ENCODE peak calls at places on chromosomes 16 and 17, in five cellular contexts. J is progenitor cell of endocrine pancreas, E is WTC11, R is tibial nerve, Y is NB4. S is an unnamed sample.

GRCh38 chr17:67245073-67245693 is at the start of gene HELZ:
- DNase-seq in J (peak), E (peak), R (peak), Y (peak), S (peak)

GRCh38 chr17:73757324-73757942 is 113.2 kb upstream of the SDK2 start:
- DNase-seq in J (no peak), E (no peak), R (no peak), Y (no peak), S (peak)

GRCh38 chr16:87412371-87412995 is 20.3 kb downstream of the MAP1LC3B start:
- DNase-seq in J (no peak), E (no peak), R (no peak), Y (no peak), S (no peak)

GRCh38 chr17:72591500-72592241 is 470.9 kb downstream of the SOX9 start:
- DNase-seq in J (peak), E (peak), R (no peak), Y (no peak), S (no peak)

GRCh38 chr17:67076290-67076689 is 31.9 kb downstream of the CACNG1 start:
- DNase-seq in J (no peak), E (no peak), R (no peak), Y (no peak), S (no peak)

GRCh38 chr16:66408181-66409048 is 18.7 kb upstream of the BEAN1 start:
- DNase-seq in J (no peak), E (no peak), R (no peak), Y (peak), S (no peak)

GRCh38 chr16:73813523-73813922 is 483.1 kb upstream of the PSMD7 start:
- DNase-seq in J (no peak), E (no peak), R (no peak), Y (no peak), S (no peak)

GRCh38 chr16:4936181-4936990 is 562 bp downstream of the PPL start:
- DNase-seq in J (peak), E (peak), R (no peak), Y (no peak), S (peak)

GRCh38 chr17:1713878-1714487 is 3.8 kb upstream of the TLCD2 start:
- DNase-seq in J (peak), E (peak), R (no peak), Y (no peak), S (peak)

GRCh38 chr17:2357931-2358434 is 20.7 kb downstream of the SGSM2 start:
- DNase-seq in J (no peak), E (no peak), R (no peak), Y (no peak), S (no peak)

GRCh38 chr16:23435500-23435899 is 17.5 kb downstream of the COG7 start:
- DNase-seq in J (peak), E (peak), R (peak), Y (peak), S (peak)

GRCh38 chr17:49494937-49495841 is at the start of gene NGFR:
- DNase-seq in J (no peak), E (peak), R (no peak), Y (peak), S (peak)

GRCh38 chr17:81512984-81513668 is 527 bp upstream of the ACTG1 start:
- DNase-seq in J (peak), E (peak), R (peak), Y (peak), S (no peak)

GRCh38 chr16:67702130-67702529 is 17.0 kb downstream of the GFOD2 start:
- DNase-seq in J (no peak), E (no peak), R (no peak), Y (no peak), S (no peak)

GRCh38 chr16:59067207-59067606 is 333.1 kb upstream of the GOT2 start:
- DNase-seq in J (no peak), E (no peak), R (peak), Y (peak), S (no peak)

GRCh38 chr16:62711797-62712196 is 675.6 kb upstream of the CDH8 start:
- DNase-seq in J (no peak), E (peak), R (no peak), Y (peak), S (no peak)
- TF ChIP-seq CTCF in J (no peak), E (no peak), R (no peak), Y (peak), S (no peak)

DNA sequence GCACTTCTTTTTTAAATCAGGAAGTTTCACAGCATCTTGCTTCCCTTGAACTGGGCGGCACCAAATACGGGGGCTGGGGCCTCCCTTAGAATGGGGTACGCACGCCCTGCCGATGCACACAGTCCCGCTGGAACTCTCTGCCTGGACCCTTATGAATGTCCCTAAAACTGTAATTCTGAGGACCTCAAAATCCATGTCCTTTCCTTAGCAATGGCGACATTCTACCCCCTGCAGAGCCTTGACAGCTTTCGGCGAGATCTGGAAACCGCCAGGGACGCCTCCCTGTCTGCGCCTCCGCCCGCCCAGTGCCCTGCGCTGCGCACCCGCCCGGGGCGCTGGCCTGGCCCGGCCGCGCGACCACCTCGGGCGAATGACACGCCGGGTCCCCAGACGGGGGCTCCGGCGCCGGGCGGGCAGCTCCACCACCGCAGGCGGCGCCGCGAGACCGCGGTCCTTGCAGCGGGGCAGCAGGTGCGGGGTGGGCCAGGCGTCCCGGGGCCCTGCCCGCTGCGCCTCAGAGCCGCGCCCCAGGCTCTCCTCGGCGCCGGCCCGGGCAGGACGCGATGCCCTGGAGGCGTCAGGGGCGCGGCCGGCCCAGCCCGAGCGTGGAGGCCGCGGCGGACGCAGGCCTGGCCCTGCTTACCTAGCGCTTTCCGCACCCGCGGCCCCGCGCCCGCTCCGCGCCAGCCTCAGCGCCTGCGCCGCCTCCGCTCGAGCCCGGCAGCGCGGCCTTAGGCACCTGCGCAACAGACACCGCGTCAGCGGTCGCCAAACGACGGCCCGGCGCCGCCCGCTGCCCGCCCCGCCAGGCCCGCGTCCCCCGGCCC is 548 bp downstream of the HAGH start:
- DNase-seq in J (peak), E (peak), R (no peak), Y (peak), S (peak)
- TF ChIP-seq CTCF in J (peak), E (no peak), R (no peak), Y (no peak), S (no peak)

GRCh38 chr17:75654176-75654575 is 12.8 kb downstream of the RECQL5 start:
- DNase-seq in J (no peak), E (no peak), R (no peak), Y (no peak), S (no peak)

GRCh38 chr17:75652934-75653549 is 13.9 kb downstream of the RECQL5 start:
- DNase-seq in J (no peak), E (peak), R (no peak), Y (peak), S (no peak)

GRCh38 chr17:75661531-75661930 is 5.4 kb downstream of the RECQL5 start:
- DNase-seq in J (no peak), E (no peak), R (no peak), Y (no peak), S (no peak)

GRCh38 chr17:75662511-75662910 is 4.4 kb downstream of the RECQL5 start:
- DNase-seq in J (no peak), E (no peak), R (no peak), Y (no peak), S (no peak)

GRCh38 chr17:75658237-75658636 is 8.7 kb downstream of the RECQL5 start:
- DNase-seq in J (no peak), E (no peak), R (no peak), Y (no peak), S (no peak)
- TF ChIP-seq CTCF in J (no peak), E (no peak), R (no peak), Y (no peak), S (no peak)

GRCh38 chr17:40687106-40687505 is 16.4 kb downstream of the KRT24 start:
- DNase-seq in J (no peak), E (no peak), R (no peak), Y (no peak), S (no peak)
- TF ChIP-seq CTCF in J (no peak), E (no peak), R (no peak), Y (no peak), S (no peak)